ENCODE peak calls at places on chromosomes 11 and 22, in nine cellular contexts. J, B, P, N, Q, I, U, K and O are unnamed samples.
A peak's percentile ranks its signal among the peaks of the same experiment; 100 is the strongest.

GRCh38 chr11:12845739-12846358 is 163.3 kb upstream of the RASSF10 start:
- DNase-seq in B (peak; percentile 58), Q (no peak), I (peak; percentile 42), N (peak; percentile 78), U (no peak), K (no peak), P (peak; percentile 37), J (peak; percentile 60), O (no peak)

GRCh38 chr11:105000167-105000566 is 22.8 kb downstream of the CASP5 start:
- DNase-seq in Q (peak; percentile 49), B (no peak), J (no peak), N (no peak), P (no peak), U (no peak), I (peak; percentile 42), K (peak; percentile 2), O (no peak)

GRCh38 chr11:116563713-116564050 is 209.1 kb downstream of the BUD13 start:
- DNase-seq in U (no peak), I (no peak), Q (no peak), B (no peak), N (no peak), P (no peak), J (no peak), K (no peak), O (no peak)

GRCh38 chr11:2578006-2578933 is 121.5 kb downstream of the KCNQ1OT1 start:
- DNase-seq in U (no peak), J (peak; percentile 24), Q (no peak), N (no peak), P (no peak), K (no peak), I (no peak), B (no peak), O (no peak)

GRCh38 chr22:36816635-36817428 is at the start of gene PVALB:
- DNase-seq in U (no peak), K (no peak), P (no peak), I (no peak), Q (no peak), J (peak; percentile 13), B (peak; percentile 19), N (peak; percentile 13), O (no peak)

GRCh38 chr11:66136752-66137123 is 66.7 kb downstream of the PACS1 start:
- DNase-seq in Q (peak; percentile 34), B (no peak), K (no peak), P (no peak), J (no peak), N (peak; percentile 87), I (no peak), U (no peak), O (no peak)

GRCh38 chr22:27557554-27558060 is 243.9 kb downstream of the MN1 start:
- DNase-seq in J (no peak), P (no peak), U (no peak), I (no peak), K (no peak), B (peak; percentile 47), N (no peak), Q (no peak), O (no peak)

GRCh38 chr11:58428021-58428420 is at the start of gene OR5B2:
- DNase-seq in Q (no peak), I (no peak), N (no peak), P (no peak), U (no peak), K (no peak), J (no peak), B (no peak), O (no peak)

GRCh38 chr22:40665312-40665711 is 14.0 kb upstream of the MCHR1 start:
- DNase-seq in B (no peak), I (no peak), K (no peak), Q (no peak), N (peak; percentile 85), J (no peak), U (no peak), P (no peak), O (peak; percentile 54)

GRCh38 chr11:2525166-2525861 is 80.5 kb downstream of the KCNQ1 start:
- DNase-seq in P (no peak), Q (no peak), J (peak; percentile 18), U (no peak), N (no peak), K (no peak), B (no peak), I (no peak), O (no peak)